ENCODE peak calls at places on chromosome X, in seven cellular contexts. U is NCI-H460, J is Caki2, F is iris pigment epithelial cell, W is A549, N is stromal cell of bone marrow, H is AG08395. V is an unnamed sample.

GRCh38 chrX:118720058-118720707 is 7.2 kb upstream of the IL13RA1 start:
- DNase-seq in H (no peak), U (no peak), N (no peak), W (no peak), F (no peak), J (no peak), V (no peak)

GRCh38 chrX:106862972-106863688 is 40.0 kb downstream of the RIPPLY1 start:
- DNase-seq in J (no peak), F (peak; percentile 17), U (peak; percentile 19), H (peak; percentile 10), N (no peak), W (peak; percentile 9), V (no peak)

GRCh38 chrX:117977521-117977920 is 139.1 kb downstream of the KLHL13 start:
- DNase-seq in N (no peak), W (no peak), F (no peak), U (no peak), H (no peak), J (no peak), V (no peak)

GRCh38 chrX:77162777-77163176 is 284.4 kb upstream of the FGF16 start:
- DNase-seq in U (no peak), J (no peak), W (no peak), N (no peak), H (no peak), F (no peak), V (no peak)

GRCh38 chrX:48165246-48165645 is 31.3 kb downstream of the SSX5 start:
- DNase-seq in U (no peak), F (no peak), W (no peak), N (no peak), H (no peak), J (no peak), V (no peak)

GRCh38 chrX:107171369-107172102 is 34.7 kb downstream of the NUP62CL start:
- DNase-seq in U (no peak), J (no peak), F (no peak), W (no peak), H (no peak), N (no peak), V (no peak)

GRCh38 chrX:15157624-15158023 is 112.3 kb downstream of the ASB9 start:
- DNase-seq in N (no peak), W (no peak), J (no peak), F (no peak), U (no peak), H (no peak), V (no peak)

GRCh38 chrX:39953879-39954278 is 143.9 kb downstream of the BCOR start:
- DNase-seq in J (peak; percentile 80), U (peak; percentile 54), F (peak; percentile 78), N (peak; percentile 39), H (no peak), W (peak; percentile 69), V (no peak)

GRCh38 chrX:119692241-119693031 is 532 bp downstream of the SEPTIN6 start:
- DNase-seq in H (no peak), J (peak; percentile 12), F (no peak), N (no peak), W (peak; percentile 47), U (peak; percentile 23), V (peak; percentile 36)